ENCODE peak calls at places on chromosomes 16 and 17, in six cellular contexts. One of them, this sample, is unnamed.

GRCh38 chr17:20896153-20896649 is 146.6 kb downstream of the USP22 start:
- DNase-seq in neural progenitor cell: no peak
- DNase-seq in Peyer's patch: no peak
- DNase-seq in fibroblast of mammary gland: peak; percentile 8
- DNase-seq in cardiac fibroblast: no peak
- DNase-seq in left ventricle myocardium inferior: no peak
- DNase-seq in this sample: no peak

GRCh38 chr16:23768581-23768980 is 13.8 kb downstream of the CHP2 start:
- DNase-seq in left ventricle myocardium inferior: no peak
- DNase-seq in neural progenitor cell: no peak
- DNase-seq in cardiac fibroblast: no peak
- DNase-seq in Peyer's patch: no peak
- DNase-seq in fibroblast of mammary gland: no peak
- DNase-seq in this sample: no peak

GRCh38 chr17:4560837-4561241 is 462 bp upstream of the GGT6 start:
- DNase-seq in Peyer's patch: no peak
- DNase-seq in left ventricle myocardium inferior: no peak
- DNase-seq in fibroblast of mammary gland: peak; percentile 42
- DNase-seq in cardiac fibroblast: peak; percentile 76
- DNase-seq in neural progenitor cell: peak; percentile 38
- DNase-seq in this sample: no peak

GRCh38 chr17:39629894-39630293 is 3.1 kb downstream of the PPP1R1B start:
- DNase-seq in Peyer's patch: no peak
- DNase-seq in neural progenitor cell: no peak
- DNase-seq in left ventricle myocardium inferior: no peak
- DNase-seq in cardiac fibroblast: no peak
- DNase-seq in fibroblast of mammary gland: no peak
- DNase-seq in this sample: peak; percentile 81

GRCh38 chr16:86761117-86761971 is 183.0 kb downstream of the FOXL1 start:
- DNase-seq in neural progenitor cell: peak; percentile 81
- DNase-seq in left ventricle myocardium inferior: peak; percentile 69
- DNase-seq in cardiac fibroblast: peak; percentile 71
- DNase-seq in fibroblast of mammary gland: peak; percentile 79
- DNase-seq in Peyer's patch: no peak
- DNase-seq in this sample: peak; percentile 84

GRCh38 chr17:82734987-82735866 is at the start of gene FN3K:
- DNase-seq in left ventricle myocardium inferior: peak; percentile 73
- DNase-seq in neural progenitor cell: peak; percentile 91
- DNase-seq in fibroblast of mammary gland: peak; percentile 82
- DNase-seq in Peyer's patch: no peak
- DNase-seq in cardiac fibroblast: peak; percentile 85
- DNase-seq in this sample: peak; percentile 62

GRCh38 chr16:50298591-50299507 is 32.5 kb downstream of the ADCY7 start:
- DNase-seq in left ventricle myocardium inferior: no peak
- DNase-seq in fibroblast of mammary gland: no peak
- DNase-seq in Peyer's patch: no peak
- DNase-seq in neural progenitor cell: no peak
- DNase-seq in cardiac fibroblast: no peak
- DNase-seq in this sample: no peak

GRCh38 chr16:28537964-28538732 is 626 bp downstream of the NUPR1 start:
- DNase-seq in fibroblast of mammary gland: no peak
- DNase-seq in cardiac fibroblast: no peak
- DNase-seq in neural progenitor cell: no peak
- DNase-seq in Peyer's patch: no peak
- DNase-seq in left ventricle myocardium inferior: no peak
- DNase-seq in this sample: no peak

GRCh38 chr17:74334393-74335039 is 8.5 kb downstream of the KIF19 start:
- DNase-seq in cardiac fibroblast: no peak
- DNase-seq in fibroblast of mammary gland: no peak
- DNase-seq in neural progenitor cell: no peak
- DNase-seq in left ventricle myocardium inferior: no peak
- DNase-seq in Peyer's patch: no peak
- DNase-seq in this sample: no peak

GRCh38 chr16:16778322-16778721 is 399.4 kb downstream of the NPIPA7 start:
- DNase-seq in Peyer's patch: no peak
- DNase-seq in left ventricle myocardium inferior: no peak
- DNase-seq in cardiac fibroblast: no peak
- DNase-seq in fibroblast of mammary gland: no peak
- DNase-seq in neural progenitor cell: no peak
- DNase-seq in this sample: no peak

GRCh38 chr17:45408611-45409421 is 23.9 kb downstream of the ARHGAP27 start:
- DNase-seq in fibroblast of mammary gland: no peak
- DNase-seq in left ventricle myocardium inferior: no peak
- DNase-seq in cardiac fibroblast: no peak
- DNase-seq in Peyer's patch: no peak
- DNase-seq in neural progenitor cell: no peak
- DNase-seq in this sample: no peak

GRCh38 chr16:84823926-84824325 is 4.1 kb downstream of the CRISPLD2 start:
- DNase-seq in Peyer's patch: no peak
- DNase-seq in neural progenitor cell: no peak
- DNase-seq in fibroblast of mammary gland: peak; percentile 19
- DNase-seq in left ventricle myocardium inferior: no peak
- DNase-seq in cardiac fibroblast: no peak
- DNase-seq in this sample: no peak

GRCh38 chr17:9234404-9234945 is 213.2 kb downstream of the NTN1 start:
- DNase-seq in neural progenitor cell: no peak
- DNase-seq in left ventricle myocardium inferior: no peak
- DNase-seq in cardiac fibroblast: no peak
- DNase-seq in Peyer's patch: no peak
- DNase-seq in fibroblast of mammary gland: no peak
- DNase-seq in this sample: no peak

GRCh38 chr17:1484060-1484535 is 8.4 kb downstream of the MYO1C start:
- DNase-seq in cardiac fibroblast: no peak
- DNase-seq in fibroblast of mammary gland: no peak
- DNase-seq in left ventricle myocardium inferior: no peak
- DNase-seq in neural progenitor cell: no peak
- DNase-seq in Peyer's patch: no peak
- DNase-seq in this sample: no peak

GRCh38 chr17:41751288-41751687 is 16.8 kb upstream of the HAP1 start:
- DNase-seq in neural progenitor cell: no peak
- DNase-seq in Peyer's patch: no peak
- DNase-seq in cardiac fibroblast: no peak
- DNase-seq in left ventricle myocardium inferior: no peak
- DNase-seq in fibroblast of mammary gland: no peak
- DNase-seq in this sample: no peak

GRCh38 chr17:33595783-33596182 is 302.7 kb upstream of the ASIC2 start:
- DNase-seq in Peyer's patch: no peak
- DNase-seq in fibroblast of mammary gland: no peak
- DNase-seq in cardiac fibroblast: no peak
- DNase-seq in left ventricle myocardium inferior: no peak
- DNase-seq in neural progenitor cell: peak; percentile 35
- DNase-seq in this sample: no peak

GRCh38 chr17:48477235-48477634 is 47.2 kb upstream of the SKAP1 start:
- DNase-seq in Peyer's patch: no peak
- DNase-seq in cardiac fibroblast: no peak
- DNase-seq in fibroblast of mammary gland: no peak
- DNase-seq in left ventricle myocardium inferior: no peak
- DNase-seq in neural progenitor cell: no peak
- DNase-seq in this sample: no peak

GRCh38 chr17:42566215-42566872 is 556 bp upstream of the MLX start:
- DNase-seq in fibroblast of mammary gland: no peak
- DNase-seq in Peyer's patch: no peak
- DNase-seq in cardiac fibroblast: no peak
- DNase-seq in left ventricle myocardium inferior: no peak
- DNase-seq in neural progenitor cell: no peak
- DNase-seq in this sample: no peak

GRCh38 chr16:78094166-78094565 is 5.3 kb upstream of the WWOX start:
- DNase-seq in Peyer's patch: no peak
- DNase-seq in cardiac fibroblast: no peak
- DNase-seq in left ventricle myocardium inferior: no peak
- DNase-seq in fibroblast of mammary gland: peak; percentile 10
- DNase-seq in neural progenitor cell: no peak
- DNase-seq in this sample: no peak

GRCh38 chr17:4852504-4853075 is 19.4 kb downstream of the MINK1 start:
- DNase-seq in fibroblast of mammary gland: peak; percentile 58
- DNase-seq in left ventricle myocardium inferior: no peak
- DNase-seq in cardiac fibroblast: peak; percentile 56
- DNase-seq in neural progenitor cell: no peak
- DNase-seq in Peyer's patch: no peak
- DNase-seq in this sample: peak; percentile 25

GRCh38 chr17:56121661-56122060 is 31.6 kb upstream of the ANKFN1 start:
- DNase-seq in cardiac fibroblast: no peak
- DNase-seq in fibroblast of mammary gland: no peak
- DNase-seq in left ventricle myocardium inferior: no peak
- DNase-seq in Peyer's patch: no peak
- DNase-seq in neural progenitor cell: peak; percentile 52
- DNase-seq in this sample: no peak

GRCh38 chr17:64159051-64159590 is 29.2 kb upstream of the ERN1 start:
- DNase-seq in left ventricle myocardium inferior: no peak
- DNase-seq in fibroblast of mammary gland: no peak
- DNase-seq in neural progenitor cell: peak; percentile 37
- DNase-seq in cardiac fibroblast: no peak
- DNase-seq in Peyer's patch: no peak
- DNase-seq in this sample: no peak

DNA sequence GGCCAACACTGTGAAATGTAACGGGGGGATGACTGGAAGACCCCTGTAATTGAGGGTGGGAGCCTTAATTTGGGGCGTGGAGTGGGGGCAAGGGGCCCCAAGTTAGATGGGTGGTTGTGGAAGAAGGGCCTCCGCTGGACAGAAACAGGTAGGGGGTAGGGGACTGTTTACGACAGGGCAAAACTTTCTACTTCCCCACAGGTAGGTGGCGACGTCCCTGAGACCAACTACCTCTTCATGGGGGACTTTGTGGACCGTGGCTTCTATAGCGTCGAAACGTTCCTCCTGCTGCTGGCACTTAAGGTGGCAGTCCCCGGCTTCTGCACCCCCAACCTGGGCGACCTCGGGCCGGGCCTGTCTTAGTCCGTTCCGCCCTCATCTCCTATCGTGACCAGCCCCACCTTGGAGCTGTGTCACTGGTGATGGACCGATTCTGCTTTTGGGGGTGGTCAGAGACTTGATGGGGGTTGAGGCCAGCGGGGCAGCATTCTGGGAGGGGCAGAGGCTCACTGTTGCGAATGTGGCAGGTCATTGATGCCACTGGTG is 6.8 kb downstream of the PPP4C start:
- DNase-seq in left ventricle myocardium inferior: no peak
- DNase-seq in Peyer's patch: no peak
- DNase-seq in cardiac fibroblast: no peak
- DNase-seq in neural progenitor cell: no peak
- DNase-seq in fibroblast of mammary gland: no peak
- DNase-seq in this sample: no peak
- TF ChIP-seq CTCF in left ventricle myocardium inferior: no peak
- TF ChIP-seq CTCF in Peyer's patch: no peak
- TF ChIP-seq CTCF in cardiac fibroblast: peak; percentile 7
- TF ChIP-seq CTCF in neural progenitor cell: peak; percentile 6
- TF ChIP-seq CTCF in fibroblast of mammary gland: no peak
- TF ChIP-seq CTCF in this sample: peak; percentile 32

GRCh38 chr16:56851671-56852400 is 13.2 kb upstream of the SLC12A3 start:
- DNase-seq in neural progenitor cell: peak; percentile 55
- DNase-seq in left ventricle myocardium inferior: no peak
- DNase-seq in fibroblast of mammary gland: peak; percentile 29
- DNase-seq in Peyer's patch: no peak
- DNase-seq in cardiac fibroblast: peak; percentile 53
- DNase-seq in this sample: no peak
- TF ChIP-seq CTCF in neural progenitor cell: peak; percentile 66
- TF ChIP-seq CTCF in left ventricle myocardium inferior: peak; percentile 7
- TF ChIP-seq CTCF in fibroblast of mammary gland: peak; percentile 49
- TF ChIP-seq CTCF in Peyer's patch: peak; percentile 6
- TF ChIP-seq CTCF in cardiac fibroblast: peak; percentile 67
- TF ChIP-seq CTCF in this sample: peak; percentile 23

GRCh38 chr17:57502696-57503307 is 242.3 kb downstream of the CCDC182 start:
- DNase-seq in left ventricle myocardium inferior: no peak
- DNase-seq in neural progenitor cell: no peak
- DNase-seq in fibroblast of mammary gland: no peak
- DNase-seq in Peyer's patch: no peak
- DNase-seq in cardiac fibroblast: no peak
- DNase-seq in this sample: no peak

GRCh38 chr17:57498443-57498842 is 242.1 kb downstream of the MSI2 start:
- DNase-seq in Peyer's patch: no peak
- DNase-seq in neural progenitor cell: no peak
- DNase-seq in fibroblast of mammary gland: no peak
- DNase-seq in cardiac fibroblast: no peak
- DNase-seq in left ventricle myocardium inferior: no peak
- DNase-seq in this sample: no peak

GRCh38 chr17:57496382-57496781 is 240.1 kb downstream of the MSI2 start:
- DNase-seq in neural progenitor cell: no peak
- DNase-seq in fibroblast of mammary gland: no peak
- DNase-seq in left ventricle myocardium inferior: no peak
- DNase-seq in Peyer's patch: no peak
- DNase-seq in cardiac fibroblast: no peak
- DNase-seq in this sample: no peak

GRCh38 chr17:57501016-57501415 is 244.1 kb downstream of the CCDC182 start:
- DNase-seq in Peyer's patch: no peak
- DNase-seq in left ventricle myocardium inferior: no peak
- DNase-seq in cardiac fibroblast: no peak
- DNase-seq in neural progenitor cell: no peak
- DNase-seq in fibroblast of mammary gland: no peak
- DNase-seq in this sample: no peak

DNA sequence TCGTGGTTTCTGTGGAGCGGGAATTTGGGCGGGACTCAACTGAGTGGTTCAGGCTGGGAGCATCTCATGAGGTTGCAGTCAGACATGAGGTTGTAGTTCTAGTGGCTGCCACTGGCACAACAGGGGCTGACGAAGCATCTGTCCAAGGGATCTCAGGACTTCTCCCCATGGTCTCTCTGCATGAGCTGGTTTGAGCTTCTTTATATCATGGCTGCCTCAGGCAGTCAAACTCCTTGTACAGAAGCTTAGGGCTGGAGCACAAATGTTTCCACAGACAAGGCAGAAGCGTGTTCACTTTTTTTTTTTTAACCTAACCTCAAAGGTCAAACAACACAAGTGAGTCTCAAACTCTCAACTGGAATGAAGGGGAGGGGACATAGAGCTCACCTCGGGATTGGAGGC is 243.3 kb downstream of the MSI2 start:
- DNase-seq in neural progenitor cell: no peak
- DNase-seq in left ventricle myocardium inferior: no peak
- DNase-seq in cardiac fibroblast: no peak
- DNase-seq in Peyer's patch: no peak
- DNase-seq in fibroblast of mammary gland: no peak
- DNase-seq in this sample: no peak
- TF ChIP-seq CTCF in neural progenitor cell: no peak
- TF ChIP-seq CTCF in left ventricle myocardium inferior: no peak
- TF ChIP-seq CTCF in cardiac fibroblast: no peak
- TF ChIP-seq CTCF in Peyer's patch: no peak
- TF ChIP-seq CTCF in fibroblast of mammary gland: no peak
- TF ChIP-seq CTCF in this sample: no peak

DNA sequence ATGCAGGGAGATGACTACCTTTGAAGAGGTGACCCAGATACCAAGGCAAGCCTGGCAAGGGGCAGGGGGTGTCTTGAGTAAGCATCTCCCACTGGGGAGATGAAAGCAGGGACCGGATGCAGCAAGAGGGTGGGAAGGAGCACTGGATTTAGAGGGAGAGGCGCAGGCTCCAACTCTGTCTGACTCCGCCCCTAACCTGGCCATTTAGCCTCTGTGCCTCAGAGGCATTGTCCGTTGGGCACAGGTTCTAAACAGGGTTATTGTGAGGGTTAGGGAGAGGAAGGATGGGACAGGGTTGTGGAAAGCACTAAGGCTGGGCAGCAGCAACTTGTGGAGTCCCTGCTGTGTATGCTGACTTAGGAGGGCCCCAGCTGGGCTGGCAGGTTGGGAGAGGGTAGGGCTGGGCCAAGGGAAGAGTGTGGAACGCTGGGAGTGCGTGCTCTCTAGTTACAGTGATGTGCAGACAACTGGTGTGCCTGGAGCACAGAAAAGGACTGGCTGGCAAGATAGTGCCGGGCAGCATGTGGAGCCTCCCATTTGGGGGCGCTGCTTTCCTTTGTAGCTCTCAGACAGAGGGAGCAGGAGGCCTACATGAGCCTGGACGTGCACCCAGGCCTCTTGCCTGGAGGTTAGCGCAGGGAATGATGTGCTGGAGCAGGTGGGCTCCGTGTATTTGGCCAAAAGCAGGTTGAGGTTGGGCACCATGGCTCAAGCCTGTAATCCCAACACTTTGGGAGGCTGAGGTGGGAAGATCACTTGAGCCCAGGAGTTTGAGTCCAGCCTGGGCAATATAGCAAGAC is 26.2 kb downstream of the TBX2 start:
- DNase-seq in fibroblast of mammary gland: no peak
- DNase-seq in Peyer's patch: no peak
- DNase-seq in left ventricle myocardium inferior: no peak
- DNase-seq in neural progenitor cell: peak; percentile 53
- DNase-seq in cardiac fibroblast: no peak
- DNase-seq in this sample: no peak
- TF ChIP-seq CTCF in fibroblast of mammary gland: no peak
- TF ChIP-seq CTCF in Peyer's patch: no peak
- TF ChIP-seq CTCF in left ventricle myocardium inferior: no peak
- TF ChIP-seq CTCF in neural progenitor cell: peak; percentile 39
- TF ChIP-seq CTCF in cardiac fibroblast: no peak
- TF ChIP-seq CTCF in this sample: no peak

This sample was measured in Calu3.